ENCODE peak calls at places on chromosome 16, in eight cellular contexts. E is NB4, J is upper lobe of right lung, M is PC-3, X is IMR-90, B is ascending aorta, C is nephron progenitor cell, W is lung. N is an unnamed sample.

GRCh38 chr16:65005696-65006095 is 116.2 kb downstream of the CDH11 start:
- DNase-seq in E (no peak), J (no peak), M (no peak), X (peak), B (no peak), C (no peak), W (no peak), N (no peak)

GRCh38 chr16:47578573-47578972 is 117.4 kb downstream of the PHKB start:
- DNase-seq in E (no peak), J (no peak), M (no peak), X (peak), B (no peak), C (no peak), W (no peak), N (no peak)

GRCh38 chr16:52453661-52454060 is 93.3 kb downstream of the TOX3 start:
- DNase-seq in E (no peak), J (no peak), M (no peak), X (no peak), B (no peak), C (no peak), W (no peak), N (no peak)

GRCh38 chr16:73018796-73019455 is 29.0 kb downstream of the ZFHX3 start:
- DNase-seq in E (no peak), J (no peak), M (no peak), X (no peak), B (peak), C (no peak), W (no peak), N (peak)

GRCh38 chr16:75477680-75478473 is 13.4 kb upstream of the TMEM170A start:
- DNase-seq in E (peak), J (no peak), M (peak), X (no peak), B (no peak), C (no peak), W (no peak), N (no peak)

GRCh38 chr16:81616321-81617020 is 162.6 kb upstream of the PLCG2 start:
- DNase-seq in E (peak), J (peak), M (no peak), X (peak), B (no peak), C (peak), W (no peak), N (no peak)

GRCh38 chr16:61879-62281 is 8.3 kb downstream of the SNRNP25 start:
- DNase-seq in E (no peak), J (no peak), M (no peak), X (no peak), B (no peak), C (no peak), W (no peak), N (no peak)

GRCh38 chr16:66511615-66512500 is 38.1 kb downstream of the TK2 start:
- DNase-seq in E (peak), J (no peak), M (peak), X (peak), B (peak), C (no peak), W (no peak), N (no peak)

GRCh38 chr16:5069048-5069447 is 2.6 kb upstream of the ALG1 start:
- DNase-seq in E (no peak), J (no peak), M (no peak), X (no peak), B (no peak), C (no peak), W (no peak), N (no peak)

GRCh38 chr16:81841709-81842108 is 62.6 kb downstream of the PLCG2 start:
- DNase-seq in E (no peak), J (no peak), M (no peak), X (no peak), B (no peak), C (no peak), W (no peak), N (no peak)

GRCh38 chr16:78252757-78253156 is 153.3 kb downstream of the WWOX start:
- DNase-seq in E (no peak), J (no peak), M (no peak), X (no peak), B (no peak), C (no peak), W (no peak), N (no peak)

GRCh38 chr16:80084614-80085013 is 456.2 kb upstream of the DYNLRB2 start:
- DNase-seq in E (peak), J (no peak), M (peak), X (no peak), B (peak), C (peak), W (no peak), N (peak)

GRCh38 chr16:11389631-11390565 is 44.6 kb downstream of the RMI2 start:
- DNase-seq in E (no peak), J (no peak), M (no peak), X (no peak), B (no peak), C (no peak), W (no peak), N (no peak)

GRCh38 chr16:83772806-83773205 is 35.0 kb upstream of the HSBP1 start:
- DNase-seq in E (no peak), J (no peak), M (no peak), X (no peak), B (no peak), C (no peak), W (no peak), N (no peak)

DNA sequence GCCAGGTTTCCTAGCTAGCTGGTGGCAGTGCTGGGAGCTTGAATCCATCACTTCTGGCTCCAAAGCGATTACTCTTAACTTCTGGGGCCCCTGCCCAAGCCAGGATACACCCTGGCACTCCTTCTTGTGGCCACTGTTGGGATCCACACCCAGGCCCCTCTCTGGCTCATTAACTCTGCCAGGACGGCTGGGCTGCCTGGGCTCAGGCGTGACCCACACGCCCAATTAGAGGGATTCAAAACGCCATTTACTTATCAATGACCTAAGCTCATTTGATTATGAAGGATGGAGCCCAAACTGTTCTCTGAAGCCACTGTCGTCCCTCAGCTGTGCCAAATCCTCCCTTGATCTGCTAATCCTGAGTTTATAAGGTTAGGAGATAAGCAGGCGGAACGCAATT is 79.7 kb upstream of the BRD7 start:
- DNase-seq in E (peak), J (no peak), M (no peak), X (no peak), B (no peak), C (no peak), W (no peak), N (no peak)
- TF ChIP-seq CTCF in E (no peak), J (peak), M (no peak), X (no peak), B (no peak), C (peak), W (no peak), N (no peak)

DNA sequence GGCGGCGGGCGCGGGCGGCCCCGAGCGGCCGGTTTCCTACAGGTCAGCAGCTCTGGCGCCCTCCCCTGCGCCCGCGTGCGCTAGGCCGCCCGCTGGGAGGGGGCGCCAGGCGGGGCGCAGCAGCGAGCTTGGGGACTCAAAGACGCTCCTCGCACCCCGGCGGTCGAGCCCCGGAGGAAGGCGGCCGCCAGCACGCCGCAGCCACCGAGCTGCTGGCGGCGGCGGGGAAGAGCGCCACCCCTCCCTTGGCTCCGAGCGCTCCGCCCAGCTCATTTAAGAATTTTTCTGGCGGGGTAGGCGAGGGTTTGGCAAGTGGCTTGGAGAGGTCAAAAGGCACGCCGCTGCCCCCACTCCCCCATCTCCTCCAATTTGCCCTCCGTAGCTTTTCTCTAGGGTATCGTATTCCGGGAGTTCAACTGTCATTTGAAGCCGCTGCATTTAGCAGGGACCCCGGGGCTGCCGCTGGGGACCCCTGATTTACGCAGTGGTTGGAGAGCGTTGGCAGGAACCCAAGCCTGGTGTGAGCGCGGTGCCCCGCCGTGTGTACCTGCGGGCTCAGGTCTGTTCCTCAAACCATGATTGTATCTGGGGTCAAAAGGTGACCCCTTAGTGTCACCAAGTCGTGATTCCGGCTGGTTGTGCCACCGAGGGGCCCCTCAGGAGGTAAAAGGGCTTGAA is 59.5 kb upstream of the GSE1 start:
- DNase-seq in E (peak), J (peak), M (peak), X (peak), B (no peak), C (peak), W (peak), N (no peak)
- TF ChIP-seq CTCF in E (peak), J (peak), M (peak), X (peak), B (no peak), C (no peak), W (peak), N (no peak)

GRCh38 chr16:67608367-67608766 is 36.6 kb upstream of the CARMIL2 start:
- DNase-seq in E (peak), J (no peak), M (no peak), X (peak), B (no peak), C (no peak), W (no peak), N (no peak)

DNA sequence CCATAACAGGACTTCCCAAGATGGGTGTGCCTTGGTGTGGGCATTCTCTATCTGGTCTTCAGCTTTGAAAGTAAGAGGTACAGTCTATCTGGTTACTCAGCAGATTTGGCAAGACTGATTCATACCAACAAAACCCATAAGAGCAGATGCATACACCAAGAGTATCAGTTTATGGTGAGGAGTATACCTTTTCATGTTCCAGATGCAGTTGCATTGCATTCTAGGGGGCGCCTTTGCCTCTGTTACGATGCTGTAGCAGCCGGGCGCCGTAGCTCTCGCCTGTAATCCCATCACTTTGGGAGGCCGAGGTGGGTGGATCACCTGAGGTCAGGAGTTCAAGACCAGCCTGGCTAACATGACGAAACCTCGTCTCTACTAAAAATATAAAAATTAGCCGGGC is 31.1 kb upstream of the CARMIL2 start:
- DNase-seq in E (peak), J (no peak), M (peak), X (no peak), B (no peak), C (peak), W (no peak), N (no peak)
- TF ChIP-seq CTCF in E (peak), J (no peak), M (peak), X (peak), B (no peak), C (no peak), W (no peak), N (no peak)

DNA sequence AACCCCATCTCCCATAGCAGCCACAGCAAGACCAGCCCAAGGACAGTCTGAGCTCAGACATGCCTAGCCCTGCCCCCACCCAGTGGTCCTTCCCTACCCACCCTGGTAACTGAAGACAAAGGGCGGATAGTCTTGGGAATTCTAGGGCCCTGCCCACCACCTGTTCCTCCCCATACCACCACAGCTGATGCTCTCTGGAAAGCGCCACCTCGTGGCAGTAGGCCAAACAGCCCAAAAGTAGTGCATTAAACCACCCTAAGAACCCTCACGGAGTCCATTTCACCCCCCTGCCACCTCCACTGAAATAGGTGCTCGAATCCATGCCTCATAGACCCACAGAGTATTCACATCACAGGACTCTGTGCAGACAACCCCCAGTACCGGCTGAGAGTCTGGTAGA is 1021.4 kb downstream of the CDH8 start:
- DNase-seq in E (peak), J (no peak), M (no peak), X (no peak), B (no peak), C (no peak), W (no peak), N (no peak)
- TF ChIP-seq CTCF in E (peak), J (no peak), M (no peak), X (no peak), B (no peak), C (no peak), W (no peak), N (no peak)

DNA sequence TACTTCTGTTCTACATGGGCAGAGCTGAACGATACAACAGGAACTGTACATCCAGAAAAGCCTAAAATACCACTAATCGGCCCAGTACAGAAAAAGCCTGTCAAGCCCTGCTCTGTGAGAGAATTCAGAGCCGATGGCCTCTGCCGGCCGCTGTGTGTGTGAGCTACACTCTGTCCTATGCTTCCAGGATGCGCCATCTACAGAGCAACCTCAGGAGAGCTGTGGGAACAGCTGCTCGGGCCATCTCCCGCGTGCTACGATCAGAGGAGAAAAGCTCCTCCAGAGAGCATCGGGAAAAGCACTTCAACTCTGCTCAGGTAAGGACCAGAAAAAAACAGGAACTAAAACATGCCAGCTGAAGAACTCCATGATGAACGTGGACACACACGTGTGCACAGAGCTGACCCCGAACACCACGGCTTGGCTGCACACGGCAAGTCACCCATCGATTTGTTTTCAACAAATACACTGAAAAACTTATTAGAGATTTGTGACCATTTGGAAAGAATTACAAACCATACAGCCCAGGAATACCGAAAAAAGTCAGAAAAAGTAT is 115.9 kb downstream of the ANKRD11 start:
- DNase-seq in E (no peak), J (no peak), M (peak), X (peak), B (no peak), C (peak), W (no peak), N (no peak)
- TF ChIP-seq CTCF in E (no peak), J (no peak), M (peak), X (peak), B (no peak), C (no peak), W (no peak), N (no peak)

GRCh38 chr16:22202261-22202637 is 3.8 kb upstream of the EEF2K start:
- DNase-seq in E (no peak), J (no peak), M (no peak), X (no peak), B (no peak), C (no peak), W (no peak), N (no peak)

GRCh38 chr16:22194707-22195444 is 11.2 kb upstream of the EEF2K start:
- DNase-seq in E (no peak), J (no peak), M (no peak), X (no peak), B (no peak), C (no peak), W (no peak), N (no peak)

GRCh38 chr16:22195695-22196558 is 10.2 kb upstream of the EEF2K start:
- DNase-seq in E (peak), J (peak), M (peak), X (peak), B (peak), C (peak), W (peak), N (peak)

GRCh38 chr16:22195445-22195694 is 10.7 kb upstream of the EEF2K start:
- DNase-seq in E (no peak), J (no peak), M (no peak), X (no peak), B (no peak), C (no peak), W (no peak), N (no peak)

DNA sequence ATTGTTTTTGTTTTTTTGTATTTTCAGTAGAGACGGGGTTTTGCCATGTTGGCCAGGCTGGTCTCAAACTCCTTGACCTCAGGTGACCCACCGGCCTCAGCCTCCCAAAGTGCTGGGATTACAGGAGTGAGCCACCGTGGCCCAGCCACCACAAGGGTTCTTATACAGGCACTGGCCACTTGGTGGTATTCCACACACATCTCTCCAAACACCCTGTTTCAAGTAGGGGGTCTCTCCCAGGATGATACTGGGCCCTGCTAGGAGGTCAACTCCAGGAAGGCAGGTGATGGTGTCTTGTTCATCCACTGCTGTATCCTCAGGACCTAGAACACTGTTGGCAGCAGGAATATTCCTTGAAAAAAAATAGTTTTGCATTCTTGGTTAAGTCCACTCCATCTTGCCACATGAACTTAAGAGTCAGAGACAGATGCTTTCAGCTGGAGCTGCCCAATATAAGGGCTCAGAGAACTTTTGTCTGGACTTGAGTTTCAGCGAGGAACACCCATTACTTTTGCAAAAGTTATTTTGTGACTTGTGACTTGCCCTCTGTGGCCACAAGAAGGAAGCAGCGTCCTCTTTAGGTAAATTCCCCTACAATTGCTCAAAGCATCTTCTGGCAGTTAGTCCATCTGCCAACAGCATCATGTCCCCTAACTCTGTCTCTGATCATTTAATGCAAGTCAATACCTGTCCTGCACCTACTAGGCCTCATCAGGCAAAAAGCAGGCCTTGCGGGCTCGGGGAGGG is 7.4 kb upstream of the EEF2K start:
- DNase-seq in E (peak), J (no peak), M (no peak), X (peak), B (no peak), C (no peak), W (no peak), N (no peak)
- TF ChIP-seq CTCF in E (no peak), J (no peak), M (no peak), X (peak), B (no peak), C (no peak), W (no peak), N (no peak)

GRCh38 chr16:57202095-57202886 is 16.2 kb downstream of the RSPRY1 start:
- DNase-seq in E (no peak), J (no peak), M (no peak), X (no peak), B (no peak), C (no peak), W (no peak), N (no peak)

GRCh38 chr16:57203451-57203850 is 17.3 kb downstream of the RSPRY1 start:
- DNase-seq in E (no peak), J (no peak), M (no peak), X (no peak), B (no peak), C (no peak), W (no peak), N (no peak)

GRCh38 chr16:57209780-57210179 is 23.7 kb downstream of the RSPRY1 start:
- DNase-seq in E (no peak), J (no peak), M (no peak), X (no peak), B (no peak), C (no peak), W (no peak), N (no peak)

GRCh38 chr16:57208926-57209325 is 22.8 kb downstream of the RSPRY1 start:
- DNase-seq in E (no peak), J (no peak), M (no peak), X (no peak), B (no peak), C (no peak), W (no peak), N (no peak)

GRCh38 chr16:57204675-57205074 is 18.5 kb downstream of the RSPRY1 start:
- DNase-seq in E (peak), J (no peak), M (no peak), X (no peak), B (no peak), C (no peak), W (no peak), N (no peak)
- TF ChIP-seq CTCF in E (peak), J (no peak), M (no peak), X (no peak), B (no peak), C (no peak), W (no peak), N (no peak)

GRCh38 chr16:22184615-22184968 is 21.5 kb upstream of the EEF2K start:
- DNase-seq in E (no peak), J (no peak), M (no peak), X (no peak), B (no peak), C (no peak), W (no peak), N (no peak)

GRCh38 chr16:22183901-22184614 is 21.8 kb downstream of the SDR42E2 start:
- DNase-seq in E (peak), J (no peak), M (no peak), X (no peak), B (no peak), C (peak), W (no peak), N (no peak)

GRCh38 chr16:22188595-22189442 is 17.3 kb upstream of the EEF2K start:
- DNase-seq in E (peak), J (peak), M (peak), X (peak), B (peak), C (peak), W (peak), N (peak)

GRCh38 chr16:22188267-22188594 is 17.8 kb upstream of the EEF2K start:
- DNase-seq in E (no peak), J (no peak), M (no peak), X (no peak), B (no peak), C (no peak), W (no peak), N (no peak)

GRCh38 chr16:22186517-22186916 is 19.6 kb upstream of the EEF2K start:
- DNase-seq in E (peak), J (no peak), M (no peak), X (no peak), B (no peak), C (peak), W (no peak), N (no peak)
- TF ChIP-seq CTCF in E (peak), J (no peak), M (peak), X (peak), B (no peak), C (no peak), W (no peak), N (no peak)

GRCh38 chr16:50506543-50506937 is 41.7 kb upstream of the NKD1 start:
- DNase-seq in E (no peak), J (no peak), M (no peak), X (no peak), B (no peak), C (no peak), W (no peak), N (no peak)

GRCh38 chr16:50505714-50506542 is 42.3 kb upstream of the NKD1 start:
- DNase-seq in E (no peak), J (no peak), M (no peak), X (no peak), B (no peak), C (peak), W (no peak), N (no peak)

GRCh38 chr16:50507397-50507796 is 40.8 kb upstream of the NKD1 start:
- DNase-seq in E (no peak), J (no peak), M (no peak), X (no peak), B (no peak), C (no peak), W (no peak), N (no peak)

GRCh38 chr16:50505115-50505514 is 43.1 kb upstream of the NKD1 start:
- DNase-seq in E (no peak), J (no peak), M (no peak), X (no peak), B (no peak), C (no peak), W (no peak), N (no peak)

GRCh38 chr16:50509521-50510341 is 38.5 kb upstream of the NKD1 start:
- DNase-seq in E (peak), J (no peak), M (peak), X (peak), B (peak), C (no peak), W (no peak), N (no peak)
- TF ChIP-seq CTCF in E (peak), J (peak), M (peak), X (peak), B (peak), C (peak), W (no peak), N (no peak)

N was measured in lower leg skin.